ENCODE peak calls at places on chromosomes 2 and 18, in seven cellular contexts. B, H, F, S, I, R and A are unnamed samples.

GRCh38 chr2:56542213-56542612 is 358.4 kb downstream of the CCDC85A start:
- DNase-seq in B (no peak), H (no peak), F (no peak), S (no peak), I (no peak), R (no peak), A (no peak)

GRCh38 chr18:46374850-46375249 is 270.7 kb downstream of the HAUS1 start:
- DNase-seq in B (no peak), H (no peak), F (no peak), S (no peak), I (no peak), R (no peak), A (no peak)

GRCh38 chr18:7521226-7521856 is 45.8 kb upstream of the PTPRM start:
- DNase-seq in B (no peak), H (no peak), F (no peak), S (no peak), I (no peak), R (no peak), A (no peak)

GRCh38 chr18:48929951-48930713 is 20.6 kb downstream of the SMAD7 start:
- DNase-seq in B (peak; percentile 55), H (no peak), F (no peak), S (peak; percentile 77), I (peak; percentile 59), R (no peak), A (peak; percentile 81)

GRCh38 chr2:103991591-103991990 is 862.3 kb upstream of the POU3F3 start:
- DNase-seq in B (no peak), H (peak; percentile 11), F (no peak), S (no peak), I (no peak), R (no peak), A (no peak)

GRCh38 chr2:239156516-239157265 is 244.1 kb downstream of the HDAC4 start:
- DNase-seq in B (no peak), H (no peak), F (no peak), S (no peak), I (no peak), R (no peak), A (no peak)

GRCh38 chr18:12843420-12844346 is 40.4 kb downstream of the PTPN2 start:
- DNase-seq in B (no peak), H (no peak), F (no peak), S (no peak), I (no peak), R (no peak), A (no peak)

GRCh38 chr2:24912986-24913385 is 7.1 kb downstream of the ADCY3 start:
- DNase-seq in B (no peak), H (no peak), F (no peak), S (no peak), I (no peak), R (no peak), A (no peak)

GRCh38 chr2:233976690-233977294 is 59.6 kb downstream of the TRPM8 start:
- DNase-seq in B (peak; percentile 57), H (peak; percentile 43), F (no peak), S (peak; percentile 72), I (no peak), R (peak; percentile 69), A (no peak)

GRCh38 chr2:143928613-143929012 is 591.3 kb downstream of the ZEB2 start:
- DNase-seq in B (no peak), H (no peak), F (no peak), S (no peak), I (no peak), R (no peak), A (no peak)

GRCh38 chr2:112866128-112866835 is 29.7 kb upstream of the IL1B start:
- DNase-seq in B (no peak), H (no peak), F (no peak), S (no peak), I (no peak), R (no peak), A (no peak)

GRCh38 chr2:172962064-172962463 is 113.6 kb upstream of the MAP3K20 start:
- DNase-seq in B (no peak), H (no peak), F (no peak), S (no peak), I (no peak), R (no peak), A (no peak)

GRCh38 chr2:38806407-38807071 is 28.5 kb downstream of the GEMIN6 start:
- DNase-seq in B (no peak), H (no peak), F (no peak), S (no peak), I (no peak), R (no peak), A (no peak)

GRCh38 chr2:68931799-68932198 is 20.9 kb downstream of the GKN2 start:
- DNase-seq in B (no peak), H (no peak), F (no peak), S (peak; percentile 76), I (no peak), R (no peak), A (no peak)

GRCh38 chr2:42927334-42928160 is 135.2 kb upstream of the HAAO start:
- DNase-seq in B (peak; percentile 92), H (no peak), F (no peak), S (no peak), I (peak; percentile 54), R (no peak), A (no peak)

GRCh38 chr2:42851186-42851585 is 58.8 kb upstream of the HAAO start:
- DNase-seq in B (no peak), H (no peak), F (no peak), S (no peak), I (no peak), R (no peak), A (no peak)

GRCh38 chr18:9779630-9780029 is 71.5 kb downstream of the RAB31 start:
- DNase-seq in B (no peak), H (no peak), F (no peak), S (peak; percentile 57), I (no peak), R (no peak), A (no peak)

GRCh38 chr2:168169097-168169745 is 78.2 kb downstream of the STK39 start:
- DNase-seq in B (peak; percentile 26), H (no peak), F (no peak), S (peak; percentile 23), I (no peak), R (no peak), A (no peak)

GRCh38 chr18:76493213-76494107 is 1.6 kb downstream of the ZNF516 start:
- DNase-seq in B (peak; percentile 51), H (peak; percentile 82), F (peak; percentile 36), S (peak; percentile 33), I (peak; percentile 25), R (peak; percentile 25), A (no peak)